ENCODE peak calls at places on chromosome 21, in six cellular contexts. One of them, this sample, is unnamed.

GRCh38 chr21:38951095-38951745 is 145.5 kb downstream of the ETS2 start:
- DNase-seq in cardiac fibroblast: no peak
- DNase-seq in A549: no peak
- DNase-seq in cardiac muscle cell: no peak
- DNase-seq in HFF-Myc: no peak
- DNase-seq in sigmoid colon: no peak
- DNase-seq in this sample: no peak

GRCh38 chr21:46008893-46009635 is 27.5 kb downstream of the COL6A1 start:
- DNase-seq in cardiac fibroblast: no peak
- DNase-seq in A549: no peak
- DNase-seq in cardiac muscle cell: no peak
- DNase-seq in HFF-Myc: no peak
- DNase-seq in sigmoid colon: no peak
- DNase-seq in this sample: no peak

GRCh38 chr21:38228115-38228514 is 28.7 kb upstream of the KCNJ15 start:
- DNase-seq in cardiac fibroblast: no peak
- DNase-seq in A549: no peak
- DNase-seq in cardiac muscle cell: no peak
- DNase-seq in HFF-Myc: no peak
- DNase-seq in sigmoid colon: no peak
- DNase-seq in this sample: no peak

GRCh38 chr21:45407629-45408247 is 2.8 kb downstream of the COL18A1 start:
- DNase-seq in cardiac fibroblast: no peak
- DNase-seq in A549: no peak
- DNase-seq in cardiac muscle cell: no peak
- DNase-seq in HFF-Myc: no peak
- DNase-seq in sigmoid colon: peak; percentile 62
- DNase-seq in this sample: no peak

GRCh38 chr21:46024983-46025860 is 43.7 kb downstream of the COL6A1 start:
- DNase-seq in cardiac fibroblast: peak; percentile 84
- DNase-seq in A549: no peak
- DNase-seq in cardiac muscle cell: peak; percentile 27
- DNase-seq in HFF-Myc: no peak
- DNase-seq in sigmoid colon: no peak
- DNase-seq in this sample: peak; percentile 59

GRCh38 chr21:39316729-39317128 is 3.3 kb upstream of the BRWD1 start:
- DNase-seq in cardiac fibroblast: no peak
- DNase-seq in A549: no peak
- DNase-seq in cardiac muscle cell: no peak
- DNase-seq in HFF-Myc: no peak
- DNase-seq in sigmoid colon: no peak
- DNase-seq in this sample: no peak

GRCh38 chr21:36075953-36076352 is 6.1 kb downstream of the CBR1 start:
- DNase-seq in cardiac fibroblast: no peak
- DNase-seq in A549: no peak
- DNase-seq in cardiac muscle cell: no peak
- DNase-seq in HFF-Myc: no peak
- DNase-seq in sigmoid colon: no peak
- DNase-seq in this sample: no peak

GRCh38 chr21:40043423-40043822 is 176.2 kb downstream of the PCP4 start:
- DNase-seq in cardiac fibroblast: no peak
- DNase-seq in A549: no peak
- DNase-seq in cardiac muscle cell: no peak
- DNase-seq in HFF-Myc: no peak
- DNase-seq in sigmoid colon: no peak
- DNase-seq in this sample: no peak

GRCh38 chr21:35559128-35559831 is 501.0 kb downstream of the SETD4 start:
- DNase-seq in cardiac fibroblast: peak; percentile 92
- DNase-seq in A549: no peak
- DNase-seq in cardiac muscle cell: no peak
- DNase-seq in HFF-Myc: peak; percentile 81
- DNase-seq in sigmoid colon: no peak
- DNase-seq in this sample: peak; percentile 90

GRCh38 chr21:45417256-45417950 is 12.4 kb downstream of the COL18A1 start:
- DNase-seq in cardiac fibroblast: no peak
- DNase-seq in A549: no peak
- DNase-seq in cardiac muscle cell: no peak
- DNase-seq in HFF-Myc: no peak
- DNase-seq in sigmoid colon: peak; percentile 60
- DNase-seq in this sample: no peak

GRCh38 chr21:46515109-46515508 is 56.4 kb downstream of the DIP2A start:
- DNase-seq in cardiac fibroblast: peak; percentile 62
- DNase-seq in A549: no peak
- DNase-seq in cardiac muscle cell: peak; percentile 16
- DNase-seq in HFF-Myc: no peak
- DNase-seq in sigmoid colon: peak; percentile 72
- DNase-seq in this sample: no peak

GRCh38 chr21:14554948-14555347 is 8.8 kb upstream of the SAMSN1 start:
- DNase-seq in cardiac fibroblast: no peak
- DNase-seq in A549: no peak
- DNase-seq in cardiac muscle cell: no peak
- DNase-seq in HFF-Myc: no peak
- DNase-seq in sigmoid colon: no peak
- DNase-seq in this sample: no peak

GRCh38 chr21:26797878-26798456 is 47.2 kb downstream of the ADAMTS1 start:
- DNase-seq in cardiac fibroblast: no peak
- DNase-seq in A549: no peak
- DNase-seq in cardiac muscle cell: no peak
- DNase-seq in HFF-Myc: no peak
- DNase-seq in sigmoid colon: no peak
- DNase-seq in this sample: no peak

GRCh38 chr21:37994211-37994610 is 78.0 kb upstream of the KCNJ6 start:
- DNase-seq in cardiac fibroblast: peak; percentile 58
- DNase-seq in A549: no peak
- DNase-seq in cardiac muscle cell: no peak
- DNase-seq in HFF-Myc: no peak
- DNase-seq in sigmoid colon: no peak
- DNase-seq in this sample: no peak

GRCh38 chr21:43919283-43919682 is 54.3 kb downstream of the AGPAT3 start:
- DNase-seq in cardiac fibroblast: no peak
- DNase-seq in A549: no peak
- DNase-seq in cardiac muscle cell: no peak
- DNase-seq in HFF-Myc: no peak
- DNase-seq in sigmoid colon: no peak
- DNase-seq in this sample: no peak

GRCh38 chr21:43917515-43918384 is 52.7 kb downstream of the AGPAT3 start:
- DNase-seq in cardiac fibroblast: no peak
- DNase-seq in A549: no peak
- DNase-seq in cardiac muscle cell: no peak
- DNase-seq in HFF-Myc: no peak
- DNase-seq in sigmoid colon: peak; percentile 41
- DNase-seq in this sample: no peak

GRCh38 chr21:43916076-43916475 is 51.1 kb downstream of the AGPAT3 start:
- DNase-seq in cardiac fibroblast: no peak
- DNase-seq in A549: no peak
- DNase-seq in cardiac muscle cell: no peak
- DNase-seq in HFF-Myc: no peak
- DNase-seq in sigmoid colon: no peak
- DNase-seq in this sample: no peak

GRCh38 chr21:43918385-43918947 is 53.4 kb downstream of the AGPAT3 start:
- DNase-seq in cardiac fibroblast: no peak
- DNase-seq in A549: no peak
- DNase-seq in cardiac muscle cell: no peak
- DNase-seq in HFF-Myc: no peak
- DNase-seq in sigmoid colon: peak; percentile 37
- DNase-seq in this sample: no peak

DNA sequence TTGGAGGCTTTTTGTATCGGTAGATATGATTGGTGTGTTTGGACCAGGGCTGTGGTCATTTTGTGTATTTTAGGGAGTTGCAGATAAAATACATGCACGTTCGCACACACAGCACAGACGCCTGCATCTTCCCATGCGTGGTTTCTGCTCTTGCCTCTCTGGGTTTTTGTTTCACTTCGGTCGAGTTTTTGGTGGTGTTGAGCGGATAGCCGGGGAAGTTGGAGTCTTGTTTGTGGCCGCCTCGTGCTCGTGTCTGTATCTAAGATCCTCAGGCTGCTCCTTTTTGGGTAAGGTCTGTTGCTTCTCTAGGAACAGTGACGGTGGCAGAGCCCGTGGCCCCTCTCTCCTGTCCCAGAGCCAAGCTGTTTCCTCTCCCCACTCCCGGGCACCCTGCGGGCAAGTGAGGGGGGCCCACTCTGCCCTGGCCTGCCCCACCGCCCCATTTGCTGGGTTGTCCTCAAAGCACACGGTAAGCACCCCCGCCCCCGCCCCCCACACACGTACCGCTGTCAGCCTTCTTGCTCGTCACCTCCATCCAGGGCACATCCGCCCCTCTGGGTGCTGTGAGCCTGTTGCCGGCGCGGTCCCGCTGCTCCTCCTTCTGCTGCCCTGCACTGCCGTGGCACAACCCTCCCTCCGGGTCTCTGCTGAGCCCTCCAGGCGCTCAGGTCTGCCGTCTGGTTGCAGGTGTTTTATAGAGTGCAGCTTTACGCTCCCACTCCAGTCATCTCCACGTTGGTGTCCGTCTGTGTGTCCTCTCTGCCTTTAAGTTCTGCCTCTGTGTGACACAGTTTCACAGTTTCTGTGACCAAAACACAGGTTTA is 51.9 kb downstream of the AGPAT3 start:
- DNase-seq in cardiac fibroblast: no peak
- DNase-seq in A549: no peak
- DNase-seq in cardiac muscle cell: no peak
- DNase-seq in HFF-Myc: no peak
- DNase-seq in sigmoid colon: peak; percentile 59
- DNase-seq in this sample: no peak
- H3K4me3 ChIP-seq in cardiac fibroblast: no peak overlapping the region
- H3K4me3 ChIP-seq in A549: no peak overlapping the region
- H3K4me3 ChIP-seq in cardiac muscle cell: no peak overlapping the region
- H3K4me3 ChIP-seq in HFF-Myc: peak overlapping the region; percentile 15
- H3K4me3 ChIP-seq in sigmoid colon: peak overlapping the region; percentile 46
- H3K4me3 ChIP-seq in this sample: peak overlapping the region; percentile 42

GRCh38 chr21:42559326-42559725 is 45.7 kb downstream of the SLC37A1 start:
- DNase-seq in cardiac fibroblast: no peak
- DNase-seq in A549: no peak
- DNase-seq in cardiac muscle cell: no peak
- DNase-seq in HFF-Myc: no peak
- DNase-seq in sigmoid colon: peak; percentile 43
- DNase-seq in this sample: no peak

GRCh38 chr21:42557420-42557819 is 43.8 kb downstream of the SLC37A1 start:
- DNase-seq in cardiac fibroblast: no peak
- DNase-seq in A549: no peak
- DNase-seq in cardiac muscle cell: no peak
- DNase-seq in HFF-Myc: no peak
- DNase-seq in sigmoid colon: peak; percentile 52
- DNase-seq in this sample: no peak

GRCh38 chr21:42558846-42559245 is 45.2 kb downstream of the SLC37A1 start:
- DNase-seq in cardiac fibroblast: no peak
- DNase-seq in A549: no peak
- DNase-seq in cardiac muscle cell: no peak
- DNase-seq in HFF-Myc: no peak
- DNase-seq in sigmoid colon: peak; percentile 40
- DNase-seq in this sample: no peak

GRCh38 chr21:42556960-42557359 is 43.3 kb downstream of the SLC37A1 start:
- DNase-seq in cardiac fibroblast: no peak
- DNase-seq in A549: no peak
- DNase-seq in cardiac muscle cell: no peak
- DNase-seq in HFF-Myc: no peak
- DNase-seq in sigmoid colon: peak; percentile 38
- DNase-seq in this sample: no peak

GRCh38 chr21:42558368-42558767 is 44.7 kb downstream of the SLC37A1 start:
- DNase-seq in cardiac fibroblast: no peak
- DNase-seq in A549: no peak
- DNase-seq in cardiac muscle cell: no peak
- DNase-seq in HFF-Myc: no peak
- DNase-seq in sigmoid colon: no peak
- DNase-seq in this sample: no peak
- TF ChIP-seq CTCF in cardiac fibroblast: no peak
- TF ChIP-seq CTCF in A549: no peak
- TF ChIP-seq CTCF in cardiac muscle cell: no peak
- TF ChIP-seq CTCF in HFF-Myc: no peak
- TF ChIP-seq CTCF in sigmoid colon: no peak
- TF ChIP-seq CTCF in this sample: no peak

GRCh38 chr21:43664358-43664757 is 5.0 kb downstream of the RRP1B start:
- DNase-seq in cardiac fibroblast: no peak
- DNase-seq in A549: no peak
- DNase-seq in cardiac muscle cell: no peak
- DNase-seq in HFF-Myc: no peak
- DNase-seq in sigmoid colon: no peak
- DNase-seq in this sample: no peak

GRCh38 chr21:43659136-43660000 is at the start of the genes HSF2BP and RRP1B:
- DNase-seq in cardiac fibroblast: peak; percentile 88
- DNase-seq in A549: peak; percentile 63
- DNase-seq in cardiac muscle cell: peak; percentile 91
- DNase-seq in HFF-Myc: peak; percentile 44
- DNase-seq in sigmoid colon: peak; percentile 89
- DNase-seq in this sample: peak; percentile 16

GRCh38 chr21:43665879-43666278 is 6.5 kb downstream of the RRP1B start:
- DNase-seq in cardiac fibroblast: no peak
- DNase-seq in A549: no peak
- DNase-seq in cardiac muscle cell: no peak
- DNase-seq in HFF-Myc: no peak
- DNase-seq in sigmoid colon: no peak
- DNase-seq in this sample: no peak

GRCh38 chr21:43662286-43662685 is 2.9 kb downstream of the RRP1B start:
- DNase-seq in cardiac fibroblast: no peak
- DNase-seq in A549: no peak
- DNase-seq in cardiac muscle cell: no peak
- DNase-seq in HFF-Myc: no peak
- DNase-seq in sigmoid colon: no peak
- DNase-seq in this sample: no peak

GRCh38 chr21:43663033-43663432 is 3.7 kb downstream of the RRP1B start:
- DNase-seq in cardiac fibroblast: no peak
- DNase-seq in A549: no peak
- DNase-seq in cardiac muscle cell: no peak
- DNase-seq in HFF-Myc: no peak
- DNase-seq in sigmoid colon: no peak
- DNase-seq in this sample: no peak
- H3K4me3 ChIP-seq in cardiac fibroblast: no peak overlapping the region
- H3K4me3 ChIP-seq in A549: no peak overlapping the region
- H3K4me3 ChIP-seq in cardiac muscle cell: no peak overlapping the region
- H3K4me3 ChIP-seq in HFF-Myc: no peak overlapping the region
- H3K4me3 ChIP-seq in sigmoid colon: no peak overlapping the region
- H3K4me3 ChIP-seq in this sample: no peak overlapping the region

DNA sequence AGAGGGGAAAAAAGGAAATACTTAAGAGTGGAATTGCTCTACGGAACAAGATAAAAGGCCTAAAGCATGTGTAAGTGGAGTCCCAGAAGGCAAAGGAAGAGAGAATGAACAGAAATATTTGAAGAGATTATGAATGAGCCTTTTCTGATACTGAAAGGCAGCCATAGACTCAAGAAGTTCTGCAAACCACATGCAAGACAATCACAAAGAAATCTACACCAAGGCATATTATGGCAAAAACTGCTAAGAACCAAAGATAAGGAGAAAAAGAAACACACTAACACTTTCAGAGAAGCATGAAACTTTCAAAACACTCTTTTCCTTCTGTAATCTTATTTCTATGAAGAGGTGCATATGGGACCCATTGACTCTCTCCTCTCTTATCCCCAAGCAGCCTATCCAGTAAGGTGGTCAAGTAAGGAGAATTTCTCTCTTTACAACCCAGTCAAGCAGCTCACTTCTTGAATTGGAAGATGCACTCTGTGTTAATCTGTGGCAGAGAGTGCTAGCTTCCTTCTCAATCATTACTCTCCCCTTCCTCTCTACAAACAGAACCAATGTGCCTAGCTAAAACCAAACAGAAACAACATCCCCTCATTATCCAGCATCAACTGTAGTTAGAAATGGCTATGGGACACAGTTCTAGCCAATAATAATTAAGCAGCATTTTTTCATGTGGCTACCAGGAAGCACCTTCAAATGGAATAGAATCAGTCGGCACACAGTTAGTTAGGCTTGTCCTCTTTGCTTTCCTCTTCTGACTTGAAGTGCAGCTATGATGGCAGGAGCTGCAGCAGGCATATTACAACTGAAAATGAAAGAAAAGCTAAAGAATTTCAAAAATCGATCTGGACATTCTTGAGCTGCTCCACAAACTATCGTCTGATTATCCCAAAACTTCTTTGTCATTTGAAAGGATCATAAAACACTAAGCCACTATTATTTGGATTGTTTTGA is 25.9 kb downstream of the KRTAP19-8 start:
- DNase-seq in cardiac fibroblast: no peak
- DNase-seq in A549: no peak
- DNase-seq in cardiac muscle cell: no peak
- DNase-seq in HFF-Myc: no peak
- DNase-seq in sigmoid colon: no peak
- DNase-seq in this sample: no peak
- TF ChIP-seq CTCF in cardiac fibroblast: no peak
- TF ChIP-seq CTCF in A549: no peak
- TF ChIP-seq CTCF in cardiac muscle cell: no peak
- TF ChIP-seq CTCF in HFF-Myc: no peak
- TF ChIP-seq CTCF in sigmoid colon: no peak
- TF ChIP-seq CTCF in this sample: no peak